ENCODE peak calls at places on chromosomes 1 and 21, in seven cellular contexts. One of them, this sample, is unnamed. For H3K4me1 and H3K27me3, the result is how much of the 10 kb centered on the place peaks cover.

GRCh38 chr1:41404308-41404755 is 43.1 kb downstream of the FOXO6 start:
- DNase-seq in lower lobe of right lung: no peak
- DNase-seq in GM23248: peak
- DNase-seq in fibroblast of lung: peak
- DNase-seq in uterus: no peak
- DNase-seq in heart left ventricle: no peak
- DNase-seq in ovary: no peak
- DNase-seq in this sample: no peak

GRCh38 chr1:206513312-206514111 is 6.2 kb downstream of the RASSF5 start:
- DNase-seq in ovary: peak
- DNase-seq in fibroblast of lung: peak
- DNase-seq in heart left ventricle: peak
- DNase-seq in lower lobe of right lung: no peak
- DNase-seq in GM23248: peak
- DNase-seq in uterus: peak
- DNase-seq in this sample: peak

GRCh38 chr1:224528900-224529299 is 87.2 kb upstream of the CNIH3 start:
- DNase-seq in uterus: no peak
- DNase-seq in ovary: no peak
- DNase-seq in GM23248: peak
- DNase-seq in lower lobe of right lung: no peak
- DNase-seq in heart left ventricle: no peak
- DNase-seq in fibroblast of lung: peak
- DNase-seq in this sample: no peak

GRCh38 chr1:113434874-113435175 is 44.5 kb downstream of the MAGI3 start:
- DNase-seq in fibroblast of lung: no peak
- DNase-seq in GM23248: no peak
- DNase-seq in heart left ventricle: no peak
- DNase-seq in lower lobe of right lung: no peak
- DNase-seq in uterus: no peak
- DNase-seq in ovary: no peak
- DNase-seq in this sample: no peak

GRCh38 chr21:25342811-25343210 is 264.5 kb downstream of the MRPL39 start:
- DNase-seq in ovary: no peak
- DNase-seq in GM23248: peak
- DNase-seq in uterus: no peak
- DNase-seq in lower lobe of right lung: no peak
- DNase-seq in heart left ventricle: no peak
- DNase-seq in fibroblast of lung: peak
- DNase-seq in this sample: no peak

GRCh38 chr1:184563308-184563707 is 176.5 kb downstream of the C1orf21 start:
- DNase-seq in lower lobe of right lung: no peak
- DNase-seq in GM23248: peak
- DNase-seq in fibroblast of lung: peak
- DNase-seq in heart left ventricle: no peak
- DNase-seq in uterus: no peak
- DNase-seq in ovary: no peak
- DNase-seq in this sample: no peak

GRCh38 chr1:51410568-51411460 is 80.5 kb upstream of the TTC39A start:
- DNase-seq in ovary: no peak
- DNase-seq in lower lobe of right lung: no peak
- DNase-seq in GM23248: peak
- DNase-seq in fibroblast of lung: peak
- DNase-seq in uterus: no peak
- DNase-seq in heart left ventricle: no peak
- DNase-seq in this sample: no peak

GRCh38 chr1:165376041-165376810 is 19.7 kb upstream of the LMX1A start:
- DNase-seq in fibroblast of lung: peak
- DNase-seq in heart left ventricle: peak
- DNase-seq in GM23248: peak
- DNase-seq in lower lobe of right lung: peak
- DNase-seq in uterus: peak
- DNase-seq in ovary: peak
- DNase-seq in this sample: peak

GRCh38 chr1:10969267-10969970 is 43.0 kb upstream of the TARDBP start:
- DNase-seq in ovary: no peak
- DNase-seq in heart left ventricle: no peak
- DNase-seq in uterus: no peak
- DNase-seq in fibroblast of lung: no peak
- DNase-seq in lower lobe of right lung: no peak
- DNase-seq in GM23248: no peak
- DNase-seq in this sample: no peak

GRCh38 chr1:168392958-168393357 is 112.3 kb downstream of the TBX19 start:
- DNase-seq in GM23248: peak
- DNase-seq in heart left ventricle: no peak
- DNase-seq in fibroblast of lung: no peak
- DNase-seq in ovary: no peak
- DNase-seq in uterus: no peak
- DNase-seq in lower lobe of right lung: no peak
- DNase-seq in this sample: no peak

GRCh38 chr1:62040450-62040849 is 154.2 kb upstream of the L1TD1 start:
- DNase-seq in ovary: no peak
- DNase-seq in fibroblast of lung: no peak
- DNase-seq in heart left ventricle: no peak
- DNase-seq in uterus: no peak
- DNase-seq in GM23248: no peak
- DNase-seq in lower lobe of right lung: no peak
- DNase-seq in this sample: no peak

GRCh38 chr1:236623371-236624166 is 19.3 kb upstream of the HEATR1 start:
- DNase-seq in uterus: no peak
- DNase-seq in lower lobe of right lung: no peak
- DNase-seq in heart left ventricle: no peak
- DNase-seq in ovary: no peak
- DNase-seq in GM23248: no peak
- DNase-seq in fibroblast of lung: no peak
- DNase-seq in this sample: no peak

GRCh38 chr1:162175393-162175792 is 105.9 kb downstream of the NOS1AP start:
- DNase-seq in heart left ventricle: no peak
- DNase-seq in ovary: no peak
- DNase-seq in lower lobe of right lung: no peak
- DNase-seq in GM23248: no peak
- DNase-seq in uterus: no peak
- DNase-seq in fibroblast of lung: peak
- DNase-seq in this sample: no peak

GRCh38 chr1:150322310-150322709 is 977 bp downstream of the PRPF3 start:
- DNase-seq in ovary: no peak
- DNase-seq in heart left ventricle: no peak
- DNase-seq in uterus: no peak
- DNase-seq in lower lobe of right lung: no peak
- DNase-seq in GM23248: peak
- DNase-seq in fibroblast of lung: no peak
- DNase-seq in this sample: no peak

GRCh38 chr1:109535971-109536491 is 3.6 kb upstream of the GPR61 start:
- DNase-seq in lower lobe of right lung: no peak
- DNase-seq in uterus: peak
- DNase-seq in GM23248: no peak
- DNase-seq in ovary: no peak
- DNase-seq in fibroblast of lung: no peak
- DNase-seq in heart left ventricle: peak
- DNase-seq in this sample: peak

GRCh38 chr1:63920154-63921117 is 146.6 kb downstream of the ROR1 start:
- DNase-seq in lower lobe of right lung: no peak
- DNase-seq in ovary: no peak
- DNase-seq in fibroblast of lung: peak
- DNase-seq in heart left ventricle: no peak
- DNase-seq in uterus: no peak
- DNase-seq in GM23248: peak
- DNase-seq in this sample: no peak

GRCh38 chr1:109392037-109392787 is 5.5 kb downstream of the SORT1 start:
- DNase-seq in heart left ventricle: peak
- DNase-seq in lower lobe of right lung: peak
- DNase-seq in fibroblast of lung: no peak
- DNase-seq in uterus: no peak
- DNase-seq in GM23248: no peak
- DNase-seq in ovary: no peak
- DNase-seq in this sample: no peak

GRCh38 chr1:63818567-63819340 is 44.9 kb downstream of the ROR1 start:
- DNase-seq in ovary: no peak
- DNase-seq in lower lobe of right lung: no peak
- DNase-seq in GM23248: peak
- DNase-seq in uterus: no peak
- DNase-seq in fibroblast of lung: no peak
- DNase-seq in heart left ventricle: no peak
- DNase-seq in this sample: no peak

GRCh38 chr1:226660410-226661182 is 78.5 kb downstream of the ITPKB start:
- DNase-seq in uterus: peak
- DNase-seq in fibroblast of lung: no peak
- DNase-seq in heart left ventricle: peak
- DNase-seq in ovary: peak
- DNase-seq in lower lobe of right lung: no peak
- DNase-seq in GM23248: no peak
- DNase-seq in this sample: no peak

GRCh38 chr21:41848971-41849580 is 30.1 kb downstream of the PRDM15 start:
- DNase-seq in heart left ventricle: no peak
- DNase-seq in GM23248: no peak
- DNase-seq in fibroblast of lung: no peak
- DNase-seq in lower lobe of right lung: no peak
- DNase-seq in ovary: no peak
- DNase-seq in uterus: no peak
- DNase-seq in this sample: no peak

GRCh38 chr1:245197121-245197520 is 42.3 kb downstream of the KIF26B start:
- DNase-seq in fibroblast of lung: no peak
- DNase-seq in lower lobe of right lung: no peak
- DNase-seq in ovary: no peak
- DNase-seq in heart left ventricle: no peak
- DNase-seq in GM23248: no peak
- DNase-seq in uterus: no peak
- DNase-seq in this sample: no peak

GRCh38 chr1:76433528-76433927 is 359.0 kb downstream of the ST6GALNAC3 start:
- DNase-seq in uterus: no peak
- DNase-seq in GM23248: peak
- DNase-seq in ovary: no peak
- DNase-seq in lower lobe of right lung: no peak
- DNase-seq in fibroblast of lung: peak
- DNase-seq in heart left ventricle: no peak
- DNase-seq in this sample: no peak

GRCh38 chr1:53860967-53861411 is 22.9 kb upstream of the NDC1 start:
- DNase-seq in GM23248: peak
- DNase-seq in lower lobe of right lung: no peak
- DNase-seq in fibroblast of lung: peak
- DNase-seq in uterus: peak
- DNase-seq in heart left ventricle: peak
- DNase-seq in ovary: peak
- DNase-seq in this sample: no peak

GRCh38 chr1:223482766-223483165 is 89.6 kb downstream of the CCDC185 start:
- DNase-seq in heart left ventricle: no peak
- DNase-seq in fibroblast of lung: no peak
- DNase-seq in GM23248: peak
- DNase-seq in ovary: no peak
- DNase-seq in lower lobe of right lung: no peak
- DNase-seq in uterus: no peak
- DNase-seq in this sample: no peak

GRCh38 chr1:11793819-11794218 is 11.9 kb downstream of the MTHFR start:
- DNase-seq in heart left ventricle: no peak
- DNase-seq in GM23248: no peak
- DNase-seq in ovary: peak
- DNase-seq in uterus: no peak
- DNase-seq in lower lobe of right lung: no peak
- DNase-seq in fibroblast of lung: no peak
- DNase-seq in this sample: no peak

DNA sequence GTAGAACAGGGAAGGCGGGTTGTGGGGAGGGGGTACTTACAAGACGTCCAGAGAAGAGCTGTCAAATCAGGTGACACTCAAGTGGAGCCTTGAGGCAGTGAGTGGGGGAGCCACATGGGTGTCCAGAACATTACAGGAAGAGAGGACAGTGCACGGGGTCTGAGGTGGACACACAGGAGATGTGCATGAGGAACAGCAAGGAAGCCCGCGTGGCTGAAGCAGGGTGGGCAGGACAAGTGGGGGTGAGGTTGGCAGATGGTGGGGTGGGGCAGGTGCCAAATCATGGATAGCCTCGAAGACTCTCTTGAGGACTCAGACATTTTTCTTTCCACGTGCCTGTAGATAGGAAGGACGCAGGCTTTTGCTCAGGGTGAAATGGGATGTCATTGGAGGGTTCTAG is 921 bp downstream of the SMPDL3B start:
- DNase-seq in GM23248: no peak
- DNase-seq in ovary: no peak
- DNase-seq in uterus: no peak
- DNase-seq in fibroblast of lung: no peak
- DNase-seq in heart left ventricle: no peak
- DNase-seq in lower lobe of right lung: no peak
- DNase-seq in this sample: no peak
- H3K4me3 ChIP-seq in GM23248: no peak
- H3K4me3 ChIP-seq in ovary: no peak
- H3K4me3 ChIP-seq in uterus: no peak
- H3K4me3 ChIP-seq in fibroblast of lung: no peak
- H3K4me3 ChIP-seq in heart left ventricle: no peak
- H3K4me3 ChIP-seq in lower lobe of right lung: peak
- H3K4me3 ChIP-seq in this sample: no peak

DNA sequence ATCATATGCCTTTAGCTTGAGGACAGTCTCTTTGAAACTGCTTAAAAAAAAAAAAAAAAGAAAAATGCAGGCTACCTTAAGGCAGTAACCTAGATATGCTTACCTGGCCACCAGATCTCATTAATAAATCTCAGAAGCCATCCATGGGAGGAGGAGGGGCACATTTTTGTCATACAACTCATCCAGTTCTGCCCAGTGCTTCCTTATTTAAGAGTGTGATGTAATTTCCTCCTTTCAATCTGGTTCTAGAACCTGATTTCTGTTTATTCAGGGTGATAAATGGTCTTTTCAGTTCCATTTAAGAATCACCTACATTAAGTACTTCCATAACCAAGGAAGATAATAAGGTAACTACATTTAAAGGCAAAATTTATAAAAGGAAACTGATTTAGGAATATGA is 6.1 kb downstream of the ERRFI1 start:
- DNase-seq in uterus: no peak
- DNase-seq in GM23248: peak
- DNase-seq in lower lobe of right lung: no peak
- DNase-seq in fibroblast of lung: peak
- DNase-seq in heart left ventricle: no peak
- DNase-seq in ovary: no peak
- DNase-seq in this sample: peak
- H3K4me1 ChIP-seq in uterus: under half
- H3K4me1 ChIP-seq in GM23248: half or more
- H3K4me1 ChIP-seq in lower lobe of right lung: half or more
- H3K4me1 ChIP-seq in fibroblast of lung: under half
- H3K4me1 ChIP-seq in heart left ventricle: half or more
- H3K4me1 ChIP-seq in ovary: under half
- H3K4me1 ChIP-seq in this sample: under half

DNA sequence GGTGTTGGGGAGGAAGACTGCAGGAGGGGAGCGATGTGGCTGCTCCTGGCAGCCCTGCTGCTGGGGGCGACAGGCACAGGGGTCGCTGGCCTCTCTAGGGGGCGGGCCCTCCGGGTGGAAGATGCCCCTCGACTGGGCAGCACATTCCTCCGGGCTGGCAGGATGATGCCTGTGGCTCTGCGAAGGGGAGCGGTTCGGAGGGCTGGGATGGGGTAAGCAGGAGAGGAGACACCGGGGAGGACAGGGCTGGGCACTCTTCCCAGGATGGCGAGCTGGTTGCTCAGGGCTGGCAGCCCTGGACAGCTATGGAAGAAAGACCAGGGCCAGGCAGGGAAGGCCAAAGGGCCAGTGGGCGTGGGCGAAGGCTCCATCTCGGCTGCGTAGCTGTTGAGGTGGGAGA is 12.8 kb downstream of the HEYL start:
- DNase-seq in GM23248: no peak
- DNase-seq in uterus: no peak
- DNase-seq in ovary: no peak
- DNase-seq in heart left ventricle: no peak
- DNase-seq in fibroblast of lung: no peak
- DNase-seq in lower lobe of right lung: no peak
- DNase-seq in this sample: no peak
- H3K27me3 ChIP-seq in GM23248: under half
- H3K27me3 ChIP-seq in uterus: under half
- H3K27me3 ChIP-seq in ovary: under half
- H3K27me3 ChIP-seq in heart left ventricle: under half
- H3K27me3 ChIP-seq in fibroblast of lung: under half
- H3K27me3 ChIP-seq in lower lobe of right lung: under half
- H3K27me3 ChIP-seq in this sample: under half

GRCh38 chr1:59061876-59062275 is 235.0 kb upstream of the FGGY start:
- DNase-seq in GM23248: peak
- DNase-seq in ovary: peak
- DNase-seq in fibroblast of lung: peak
- DNase-seq in heart left ventricle: peak
- DNase-seq in lower lobe of right lung: peak
- DNase-seq in uterus: peak
- DNase-seq in this sample: peak
- H3K4me3 ChIP-seq in GM23248: peak
- H3K4me3 ChIP-seq in ovary: no peak
- H3K4me3 ChIP-seq in fibroblast of lung: peak
- H3K4me3 ChIP-seq in heart left ventricle: no peak
- H3K4me3 ChIP-seq in lower lobe of right lung: peak
- H3K4me3 ChIP-seq in uterus: peak
- H3K4me3 ChIP-seq in this sample: peak

This sample was measured in right atrium auricular region.